ENCODE peak calls at places on chromosomes 1 and 21, in five cellular contexts. G is WTC11, J is IMR-90, H is A549, P is GM12878. I is an unnamed sample.

GRCh38 chr21:23968722-23969647 is 1638.3 kb downstream of the MRPL39 start:
- DNase-seq in G (peak; percentile 74), J (peak; percentile 26), H (no peak), P (peak; percentile 46), I (peak; percentile 47)

GRCh38 chr1:236699366-236699765 is 13.1 kb downstream of the ACTN2 start:
- DNase-seq in G (no peak), J (peak; percentile 1), H (no peak), P (no peak), I (no peak)

GRCh38 chr1:114314098-114314497 is 160.4 kb upstream of the SYT6 start:
- DNase-seq in G (no peak), J (peak; percentile 55), H (no peak), P (no peak), I (no peak)

GRCh38 chr21:28135646-28136045 is 857.0 kb downstream of the LTN1 start:
- DNase-seq in G (no peak), J (no peak), H (no peak), P (no peak), I (no peak)

GRCh38 chr1:233144434-233144833 is 151.1 kb downstream of the PCNX2 start:
- DNase-seq in G (no peak), J (peak; percentile 11), H (no peak), P (no peak), I (no peak)

GRCh38 chr1:43137445-43138052 is 34.5 kb downstream of the EBNA1BP2 start:
- DNase-seq in G (no peak), J (no peak), H (no peak), P (no peak), I (no peak)

GRCh38 chr1:72283204-72284083 is 1.1 kb upstream of the NEGR1 start:
- DNase-seq in G (peak; percentile 34), J (peak; percentile 67), H (no peak), P (no peak), I (peak; percentile 73)

GRCh38 chr1:225897595-225898514 is 8.9 kb upstream of the LEFTY1 start:
- DNase-seq in G (no peak), J (no peak), H (no peak), P (no peak), I (no peak)

GRCh38 chr1:7250826-7251800 is 465.9 kb downstream of the CAMTA1 start:
- DNase-seq in G (no peak), J (no peak), H (no peak), P (no peak), I (no peak)

GRCh38 chr21:44354001-44354405 is 582 bp downstream of the TRPM2 start:
- DNase-seq in G (no peak), J (no peak), H (no peak), P (no peak), I (no peak)

GRCh38 chr1:20342294-20343148 is 51.8 kb downstream of the VWA5B1 start:
- DNase-seq in G (no peak), J (no peak), H (no peak), P (no peak), I (peak; percentile 51)

GRCh38 chr1:230545181-230545580 is 97.1 kb upstream of the COG2 start:
- DNase-seq in G (no peak), J (no peak), H (no peak), P (no peak), I (no peak)

GRCh38 chr1:202349263-202349928 is 897 bp downstream of the PPP1R12B start:
- DNase-seq in G (no peak), J (peak; percentile 78), H (no peak), P (no peak), I (peak; percentile 72)

GRCh38 chr1:48536477-48536876 is 64.5 kb upstream of the SPATA6 start:
- DNase-seq in G (no peak), J (no peak), H (no peak), P (no peak), I (no peak)

GRCh38 chr1:91697322-91698260 is 188.4 kb downstream of the TGFBR3 start:
- DNase-seq in G (no peak), J (peak; percentile 79), H (no peak), P (peak; percentile 24), I (no peak)

GRCh38 chr1:21494196-21494595 is 15.0 kb upstream of the ALPL start:
- DNase-seq in G (no peak), J (no peak), H (no peak), P (no peak), I (no peak)

GRCh38 chr1:227125929-227126545 is 185.9 kb downstream of the COQ8A start:
- DNase-seq in G (peak; percentile 26), J (no peak), H (no peak), P (no peak), I (no peak)

GRCh38 chr1:166956872-166957271 is 18.5 kb downstream of the ILDR2 start:
- DNase-seq in G (no peak), J (no peak), H (no peak), P (no peak), I (no peak)

GRCh38 chr1:214563881-214564280 is 12.5 kb upstream of the PTPN14 start:
- DNase-seq in G (no peak), J (peak; percentile 40), H (no peak), P (no peak), I (no peak)

GRCh38 chr21:43981871-43982210 is 30.3 kb upstream of the TRAPPC10 start:
- DNase-seq in G (no peak), J (no peak), H (no peak), P (no peak), I (no peak)

GRCh38 chr1:117656202-117656641 is 50.4 kb downstream of the TENT5C start:
- DNase-seq in G (no peak), J (no peak), H (no peak), P (peak; percentile 73), I (no peak)

GRCh38 chr1:155226910-155227260 is 18.4 kb downstream of the MTX1 start:
- DNase-seq in G (peak; percentile 60), J (peak; percentile 38), H (peak; percentile 52), P (no peak), I (peak; percentile 72)

GRCh38 chr21:43318841-43319781 is 107.8 kb downstream of the SIK1 start:
- DNase-seq in G (no peak), J (peak; percentile 87), H (no peak), P (peak; percentile 19), I (peak; percentile 77)

GRCh38 chr1:52769346-52770033 is 43.2 kb downstream of the ZYG11B start:
- DNase-seq in G (no peak), J (no peak), H (no peak), P (no peak), I (no peak)

GRCh38 chr1:218156602-218157001 is 128.5 kb upstream of the RRP15 start:
- DNase-seq in G (peak; percentile 82), J (no peak), H (no peak), P (no peak), I (no peak)

GRCh38 chr1:49686107-49686506 is 337.6 kb downstream of the AGBL4 start:
- DNase-seq in G (no peak), J (no peak), H (no peak), P (no peak), I (peak; percentile 24)

GRCh38 chr1:41387667-41388091 is 26.4 kb downstream of the FOXO6 start:
- DNase-seq in G (peak; percentile 84), J (peak; percentile 15), H (no peak), P (no peak), I (peak; percentile 84)

GRCh38 chr1:50271968-50272578 is 151.2 kb downstream of the DMRTA2 start:
- DNase-seq in G (peak; percentile 68), J (no peak), H (peak; percentile 39), P (no peak), I (peak; percentile 65)

GRCh38 chr1:37655274-37655673 is 20.6 kb upstream of the RSPO1 start:
- DNase-seq in G (no peak), J (no peak), H (no peak), P (no peak), I (no peak)

GRCh38 chr1:30840904-30841598 is 67.5 kb downstream of the SDC3 start:
- DNase-seq in G (no peak), J (peak; percentile 17), H (no peak), P (no peak), I (no peak)

GRCh38 chr1:201048521-201048920 is 25.0 kb upstream of the KIF21B start:
- DNase-seq in G (no peak), J (no peak), H (no peak), P (no peak), I (no peak)

GRCh38 chr1:162007485-162007884 is 16.2 kb downstream of the OLFML2B start:
- DNase-seq in G (no peak), J (no peak), H (no peak), P (no peak), I (no peak)

GRCh38 chr1:215131291-215131690 is 48.8 kb downstream of the KCNK2 start:
- DNase-seq in G (no peak), J (no peak), H (no peak), P (no peak), I (no peak)

GRCh38 chr1:48794815-48795214 is 18.1 kb upstream of the BEND5 start:
- DNase-seq in G (no peak), J (no peak), H (no peak), P (no peak), I (no peak)

GRCh38 chr1:59238535-59238934 is 58.4 kb upstream of the FGGY start:
- DNase-seq in G (no peak), J (no peak), H (no peak), P (no peak), I (no peak)
- TF ChIP-seq USF2 in G (no peak), J (no peak), H (no peak), P (no peak), I (no peak)

GRCh38 chr1:9960011-9960410 is 16.7 kb downstream of the NMNAT1 start:
- DNase-seq in G (no peak), J (no peak), H (no peak), P (no peak), I (no peak)
- TF ChIP-seq USF2 in G (no peak), J (no peak), H (no peak), P (no peak), I (no peak)

GRCh38 chr1:22676916-22677601 is 24.0 kb downstream of the C1QB start:
- DNase-seq in G (no peak), J (no peak), H (no peak), P (no peak), I (no peak)

GRCh38 chr1:22674410-22674749 is 21.3 kb downstream of the C1QB start:
- DNase-seq in G (no peak), J (no peak), H (no peak), P (no peak), I (no peak)

GRCh38 chr1:22670352-22670964 is 17.4 kb downstream of the C1QB start:
- DNase-seq in G (no peak), J (no peak), H (no peak), P (no peak), I (no peak)

GRCh38 chr1:22671999-22672398 is 19.0 kb downstream of the C1QB start:
- DNase-seq in G (no peak), J (no peak), H (no peak), P (no peak), I (no peak)

GRCh38 chr1:22673486-22674409 is 20.7 kb downstream of the C1QB start:
- DNase-seq in G (peak; percentile 67), J (peak; percentile 74), H (peak; percentile 49), P (no peak), I (peak; percentile 87)
- TF ChIP-seq USF2 in G (no peak), J (no peak), H (no peak), P (no peak), I (no peak)

DNA sequence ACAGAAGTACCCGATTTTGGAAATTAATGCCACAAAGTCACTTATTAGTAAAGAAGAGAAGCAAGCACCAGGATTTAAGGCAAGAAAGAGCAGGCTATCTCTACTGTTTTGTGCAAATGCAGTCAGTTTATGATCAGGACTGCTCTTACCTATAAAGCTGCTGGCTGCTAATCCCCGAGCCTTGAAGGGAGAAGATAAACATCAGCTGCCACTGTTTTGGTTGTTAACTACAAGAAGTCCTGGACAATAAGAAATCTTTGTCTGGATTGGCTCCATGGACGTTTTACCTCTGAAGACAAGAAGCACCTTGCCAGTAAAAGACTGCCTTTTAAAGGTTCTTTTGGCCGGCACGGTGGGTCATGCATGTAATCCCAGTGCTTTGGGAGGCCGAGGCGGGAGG is 21.4 kb downstream of the FRRS1 start:
- DNase-seq in G (no peak), J (no peak), H (no peak), P (no peak), I (no peak)
- TF ChIP-seq USF2 in G (no peak), J (no peak), H (no peak), P (no peak), I (no peak)

GRCh38 chr1:27097484-27097917 is 57.4 kb downstream of the SLC9A1 start:
- DNase-seq in G (peak; percentile 84), J (peak; percentile 66), H (peak; percentile 71), P (no peak), I (peak; percentile 91)
- TF ChIP-seq USF2 in G (no peak), J (no peak), H (no peak), P (no peak), I (no peak)